ENCODE peak calls at places on chromosomes 16 and 17, in four cellular contexts. One of them, this sample, is unnamed.

GRCh38 chr16:88685156-88686061 is 898 bp downstream of the SNAI3 start:
- DNase-seq in fibroblast of villous mesenchyme: peak; percentile 42
- DNase-seq in IMR-90: peak; percentile 67
- DNase-seq in dorsolateral prefrontal cortex: no peak
- DNase-seq in this sample: peak; percentile 45

GRCh38 chr16:20866161-20866772 is 33.9 kb downstream of the DCUN1D3 start:
- DNase-seq in fibroblast of villous mesenchyme: peak; percentile 93
- DNase-seq in dorsolateral prefrontal cortex: peak; percentile 29
- DNase-seq in IMR-90: peak; percentile 87
- DNase-seq in this sample: peak; percentile 85

GRCh38 chr17:81054308-81054707 is 19.4 kb downstream of the BAIAP2 start:
- DNase-seq in IMR-90: no peak
- DNase-seq in dorsolateral prefrontal cortex: no peak
- DNase-seq in fibroblast of villous mesenchyme: no peak
- DNase-seq in this sample: no peak

GRCh38 chr16:89733322-89733721 is 12.0 kb downstream of the ZNF276 start:
- DNase-seq in fibroblast of villous mesenchyme: no peak
- DNase-seq in IMR-90: no peak
- DNase-seq in dorsolateral prefrontal cortex: no peak
- DNase-seq in this sample: no peak

GRCh38 chr16:67406628-67407027 is 9.6 kb downstream of the ZDHHC1 start:
- DNase-seq in dorsolateral prefrontal cortex: peak; percentile 44
- DNase-seq in IMR-90: peak; percentile 91
- DNase-seq in fibroblast of villous mesenchyme: peak; percentile 64
- DNase-seq in this sample: peak; percentile 71

GRCh38 chr17:14595656-14596055 is 294.8 kb downstream of the HS3ST3B1 start:
- DNase-seq in fibroblast of villous mesenchyme: no peak
- DNase-seq in dorsolateral prefrontal cortex: no peak
- DNase-seq in IMR-90: no peak
- DNase-seq in this sample: no peak

GRCh38 chr16:71933913-71934696 is 38.8 kb downstream of the IST1 start:
- DNase-seq in dorsolateral prefrontal cortex: no peak
- DNase-seq in IMR-90: peak; percentile 79
- DNase-seq in fibroblast of villous mesenchyme: no peak
- DNase-seq in this sample: no peak

GRCh38 chr17:13594762-13595697 is 6.7 kb downstream of the HS3ST3A1 start:
- DNase-seq in IMR-90: peak; percentile 89
- DNase-seq in fibroblast of villous mesenchyme: peak; percentile 92
- DNase-seq in dorsolateral prefrontal cortex: peak; percentile 80
- DNase-seq in this sample: peak; percentile 92

GRCh38 chr17:49327835-49328784 is 33.9 kb downstream of the ZNF652 start:
- DNase-seq in fibroblast of villous mesenchyme: no peak
- DNase-seq in dorsolateral prefrontal cortex: no peak
- DNase-seq in IMR-90: peak; percentile 9
- DNase-seq in this sample: no peak

GRCh38 chr17:19744492-19744891 is 3.6 kb downstream of the ALDH3A1 start:
- DNase-seq in IMR-90: no peak
- DNase-seq in dorsolateral prefrontal cortex: no peak
- DNase-seq in fibroblast of villous mesenchyme: no peak
- DNase-seq in this sample: no peak

GRCh38 chr16:55559233-55559632 is 7.3 kb upstream of the CAPNS2 start:
- DNase-seq in dorsolateral prefrontal cortex: no peak
- DNase-seq in fibroblast of villous mesenchyme: peak; percentile 65
- DNase-seq in IMR-90: peak; percentile 73
- DNase-seq in this sample: peak; percentile 61

GRCh38 chr17:79811036-79811887 is 14.4 kb upstream of the CBX8 start:
- DNase-seq in fibroblast of villous mesenchyme: no peak
- DNase-seq in IMR-90: no peak
- DNase-seq in dorsolateral prefrontal cortex: no peak
- DNase-seq in this sample: no peak

GRCh38 chr17:77445908-77446535 is 305.3 kb downstream of the SEC14L1 start:
- DNase-seq in dorsolateral prefrontal cortex: no peak
- DNase-seq in IMR-90: peak; percentile 56
- DNase-seq in fibroblast of villous mesenchyme: peak; percentile 77
- DNase-seq in this sample: peak; percentile 71

GRCh38 chr17:47957591-47958490 is at the start of gene PRR15L:
- DNase-seq in dorsolateral prefrontal cortex: no peak
- DNase-seq in IMR-90: no peak
- DNase-seq in fibroblast of villous mesenchyme: no peak
- DNase-seq in this sample: no peak

GRCh38 chr17:78993241-78993956 is 13.7 kb upstream of the LGALS3BP start:
- DNase-seq in dorsolateral prefrontal cortex: peak; percentile 60
- DNase-seq in fibroblast of villous mesenchyme: peak; percentile 54
- DNase-seq in IMR-90: peak; percentile 41
- DNase-seq in this sample: peak; percentile 66

GRCh38 chr16:75262800-75263127 is 11.3 kb upstream of the BCAR1 start:
- DNase-seq in fibroblast of villous mesenchyme: no peak
- DNase-seq in dorsolateral prefrontal cortex: no peak
- DNase-seq in IMR-90: no peak
- DNase-seq in this sample: no peak

GRCh38 chr17:75774988-75775668 is 9.5 kb upstream of the UNK start:
- DNase-seq in fibroblast of villous mesenchyme: no peak
- DNase-seq in dorsolateral prefrontal cortex: no peak
- DNase-seq in IMR-90: peak; percentile 44
- DNase-seq in this sample: peak; percentile 63

GRCh38 chr16:8990445-8990844 is 26.7 kb upstream of the USP7 start:
- DNase-seq in IMR-90: no peak
- DNase-seq in fibroblast of villous mesenchyme: no peak
- DNase-seq in dorsolateral prefrontal cortex: no peak
- DNase-seq in this sample: no peak

DNA sequence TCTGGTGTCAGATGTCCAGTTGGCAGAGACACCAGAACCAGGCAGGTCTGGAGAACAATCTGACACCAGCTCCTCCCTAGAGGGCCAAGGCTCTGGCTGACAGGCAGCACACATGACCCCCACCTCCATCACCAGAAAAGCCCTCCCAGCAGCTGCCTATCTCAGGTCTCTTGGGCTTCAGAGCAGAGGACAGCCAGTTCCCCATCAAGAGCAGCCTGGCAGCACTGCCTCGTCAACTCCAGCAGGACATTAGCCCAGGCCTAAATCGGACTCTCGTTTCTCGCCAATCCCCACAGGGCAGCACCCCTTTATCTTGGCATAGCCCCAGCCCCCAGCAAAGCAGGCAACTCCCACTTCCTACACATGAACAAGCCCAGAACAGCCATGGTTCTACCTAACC is 4.4 kb downstream of the JUP start:
- DNase-seq in dorsolateral prefrontal cortex: no peak
- DNase-seq in fibroblast of villous mesenchyme: no peak
- DNase-seq in IMR-90: no peak
- DNase-seq in this sample: no peak
- H3K4me3 ChIP-seq in dorsolateral prefrontal cortex: no peak overlapping the region
- H3K4me3 ChIP-seq in fibroblast of villous mesenchyme: no peak overlapping the region
- H3K4me3 ChIP-seq in IMR-90: no peak overlapping the region
- H3K4me3 ChIP-seq in this sample: no peak overlapping the region

DNA sequence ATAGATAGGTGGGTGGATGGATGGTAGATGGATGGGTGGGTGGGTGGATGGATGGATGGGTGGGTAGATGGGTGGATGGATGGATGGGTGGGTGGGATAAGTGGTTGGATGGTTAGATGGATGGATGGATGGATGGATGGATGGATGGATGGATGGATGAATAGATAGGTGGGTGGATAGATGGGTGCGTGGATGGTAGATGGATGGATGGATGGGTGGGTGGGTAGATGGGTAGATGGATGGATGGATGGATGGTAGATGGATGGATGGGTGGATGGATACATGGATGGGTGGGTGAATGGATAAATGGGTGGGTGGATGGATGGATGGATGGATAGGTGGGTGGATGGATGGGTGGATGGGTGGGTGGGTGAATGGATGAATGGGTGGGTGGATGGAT is 50.0 kb upstream of the FASN start:
- DNase-seq in dorsolateral prefrontal cortex: no peak
- DNase-seq in fibroblast of villous mesenchyme: no peak
- DNase-seq in IMR-90: no peak
- DNase-seq in this sample: no peak
- TF ChIP-seq CTCF in dorsolateral prefrontal cortex: no peak
- TF ChIP-seq CTCF in fibroblast of villous mesenchyme: no peak
- TF ChIP-seq CTCF in IMR-90: no peak
- TF ChIP-seq CTCF in this sample: no peak

DNA sequence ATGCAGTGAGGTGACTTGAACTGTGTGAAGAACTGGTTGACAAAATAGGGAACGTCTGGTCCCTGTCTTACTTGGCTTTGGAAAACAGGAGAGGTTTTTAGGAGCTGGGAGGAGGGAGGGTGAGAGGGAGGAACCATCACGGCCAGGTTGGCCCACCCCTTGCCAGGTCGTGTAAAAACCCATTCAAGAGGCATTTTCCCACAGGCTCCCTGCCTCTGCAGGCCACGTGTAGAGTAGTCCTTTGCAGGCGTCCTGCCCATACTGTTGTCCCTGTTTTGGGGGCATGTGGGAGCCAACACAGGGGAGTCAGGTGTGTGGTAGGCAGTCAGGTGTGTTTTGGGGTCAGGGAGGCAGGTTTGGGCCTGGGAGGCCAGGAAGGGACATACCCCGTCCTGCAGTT is 169.4 kb downstream of the RAB11FIP4 start:
- DNase-seq in fibroblast of villous mesenchyme: no peak
- DNase-seq in dorsolateral prefrontal cortex: no peak
- DNase-seq in IMR-90: no peak
- DNase-seq in this sample: no peak
- H3K4me3 ChIP-seq in fibroblast of villous mesenchyme: peak overlapping the region; percentile 74
- H3K4me3 ChIP-seq in dorsolateral prefrontal cortex: no peak overlapping the region
- H3K4me3 ChIP-seq in IMR-90: peak overlapping the region; percentile 70
- H3K4me3 ChIP-seq in this sample: peak overlapping the region; percentile 79

GRCh38 chr17:17498606-17499301 is 2.6 kb upstream of the RASD1 start:
- DNase-seq in dorsolateral prefrontal cortex: no peak
- DNase-seq in IMR-90: no peak
- DNase-seq in fibroblast of villous mesenchyme: no peak
- DNase-seq in this sample: no peak

GRCh38 chr17:17496189-17497064 is at the start of gene RASD1:
- DNase-seq in fibroblast of villous mesenchyme: peak; percentile 88
- DNase-seq in IMR-90: peak; percentile 81
- DNase-seq in dorsolateral prefrontal cortex: peak; percentile 90
- DNase-seq in this sample: peak; percentile 84

GRCh38 chr17:17495448-17496188 is 577 bp downstream of the RASD1 start:
- DNase-seq in fibroblast of villous mesenchyme: peak; percentile 48
- DNase-seq in dorsolateral prefrontal cortex: peak; percentile 14
- DNase-seq in IMR-90: peak; percentile 4
- DNase-seq in this sample: peak; percentile 27

GRCh38 chr17:17497845-17498520 is 1.8 kb upstream of the RASD1 start:
- DNase-seq in fibroblast of villous mesenchyme: no peak
- DNase-seq in IMR-90: no peak
- DNase-seq in dorsolateral prefrontal cortex: no peak
- DNase-seq in this sample: no peak

DNA sequence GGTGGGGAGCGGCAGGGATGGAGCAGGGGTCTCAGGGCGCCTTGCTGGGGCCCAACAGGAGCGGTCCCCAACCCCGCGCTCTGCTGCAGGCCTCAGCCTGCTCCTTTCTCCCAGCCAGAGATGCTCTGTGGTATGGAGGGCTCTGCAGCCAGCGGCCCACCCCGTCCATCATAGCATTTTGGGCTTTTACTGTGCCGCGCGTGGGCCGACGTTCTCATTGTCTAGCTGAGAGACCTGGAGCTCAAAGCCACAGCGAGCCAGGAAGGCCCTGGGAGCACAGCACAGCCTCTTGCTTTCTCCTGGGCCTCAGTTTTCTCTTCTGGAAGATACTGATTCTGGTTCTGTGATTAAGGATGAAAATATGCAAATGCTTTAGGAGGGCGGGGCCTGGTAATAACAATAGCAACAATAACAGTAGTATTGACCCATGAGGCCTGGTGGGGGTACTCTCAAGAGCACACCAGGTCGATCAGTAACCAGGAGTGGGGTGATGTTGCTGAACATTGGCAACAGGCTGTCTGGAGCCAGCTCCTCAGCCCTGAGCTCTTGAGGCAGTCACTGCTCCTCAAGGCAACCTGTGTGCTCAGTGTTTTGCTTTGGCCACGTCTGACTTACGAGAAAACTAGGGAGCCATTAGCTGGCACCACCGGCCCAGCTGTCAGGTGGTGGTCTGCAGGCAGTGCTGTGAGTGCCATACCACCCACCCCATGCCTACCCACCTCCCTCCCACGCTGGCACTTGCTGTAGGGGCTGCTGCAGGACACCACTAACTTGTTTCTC is 1.1 kb upstream of the RASD1 start:
- DNase-seq in dorsolateral prefrontal cortex: no peak
- DNase-seq in IMR-90: no peak
- DNase-seq in fibroblast of villous mesenchyme: no peak
- DNase-seq in this sample: no peak
- TF ChIP-seq CTCF in dorsolateral prefrontal cortex: peak; percentile 21
- TF ChIP-seq CTCF in IMR-90: no peak
- TF ChIP-seq CTCF in fibroblast of villous mesenchyme: no peak
- TF ChIP-seq CTCF in this sample: no peak

GRCh38 chr17:40315678-40316570 is 6.9 kb downstream of the RARA start:
- DNase-seq in dorsolateral prefrontal cortex: no peak
- DNase-seq in fibroblast of villous mesenchyme: no peak
- DNase-seq in IMR-90: no peak
- DNase-seq in this sample: no peak

GRCh38 chr17:40317345-40317873 is 8.4 kb downstream of the RARA start:
- DNase-seq in IMR-90: peak; percentile 70
- DNase-seq in dorsolateral prefrontal cortex: no peak
- DNase-seq in fibroblast of villous mesenchyme: peak; percentile 82
- DNase-seq in this sample: peak; percentile 71

GRCh38 chr17:40315206-40315605 is 6.2 kb downstream of the RARA start:
- DNase-seq in fibroblast of villous mesenchyme: no peak
- DNase-seq in dorsolateral prefrontal cortex: no peak
- DNase-seq in IMR-90: no peak
- DNase-seq in this sample: no peak

GRCh38 chr17:40317880-40318834 is 9.2 kb downstream of the RARA start:
- DNase-seq in IMR-90: peak; percentile 94
- DNase-seq in fibroblast of villous mesenchyme: peak; percentile 97
- DNase-seq in dorsolateral prefrontal cortex: peak; percentile 94
- DNase-seq in this sample: peak; percentile 96

DNA sequence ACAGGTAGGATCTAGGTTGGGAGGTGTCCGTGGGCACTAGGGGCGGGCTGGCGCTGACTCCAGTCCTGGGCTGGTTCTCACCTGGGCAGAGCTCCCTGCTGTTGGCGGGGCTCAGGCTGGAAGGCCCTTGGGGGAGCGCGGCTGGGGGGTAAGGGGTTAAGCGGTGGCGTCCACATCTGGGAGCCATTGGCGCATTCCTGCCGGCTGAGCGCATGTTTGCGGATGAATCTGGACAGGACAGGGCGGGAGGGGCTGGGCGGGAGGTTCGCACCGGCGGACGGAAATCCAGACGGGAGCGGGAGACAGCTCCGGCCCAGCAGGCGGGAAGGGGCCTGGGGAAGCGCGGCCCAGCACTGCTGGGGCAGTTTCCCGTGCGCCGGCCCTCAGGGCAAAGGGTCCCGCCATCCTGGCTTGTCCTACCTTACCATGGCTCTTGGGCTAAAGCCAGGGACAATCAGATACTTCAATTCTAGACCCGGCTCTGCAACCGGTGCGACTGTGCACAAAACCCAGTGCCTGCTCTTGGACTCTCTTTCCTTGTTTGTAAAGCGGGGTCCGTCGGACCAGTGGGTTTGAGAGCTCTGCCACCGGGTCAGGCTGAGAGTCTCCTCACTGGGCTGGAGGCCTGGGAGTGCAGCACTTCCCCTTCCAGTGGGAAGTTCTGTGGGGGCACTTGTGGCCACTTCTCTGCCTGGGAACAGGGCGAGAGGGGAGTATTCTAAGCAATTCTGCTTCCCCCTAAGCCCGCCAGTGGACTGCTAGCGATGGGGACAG is 7.8 kb downstream of the RARA start:
- DNase-seq in fibroblast of villous mesenchyme: peak; percentile 83
- DNase-seq in dorsolateral prefrontal cortex: no peak
- DNase-seq in IMR-90: peak; percentile 75
- DNase-seq in this sample: peak; percentile 76
- H3K4me3 ChIP-seq in fibroblast of villous mesenchyme: peak overlapping the region; percentile 43
- H3K4me3 ChIP-seq in dorsolateral prefrontal cortex: peak overlapping the region; percentile 4
- H3K4me3 ChIP-seq in IMR-90: no peak overlapping the region
- H3K4me3 ChIP-seq in this sample: peak overlapping the region; percentile 96

This sample was measured in fibroblast of pulmonary artery.